ENCODE peak calls at places on chromosome 9, in ten cellular contexts. O is adrenal gland, U is pancreas, S is breast epithelium, W is GM23248, M is heart left ventricle, L is sigmoid colon, I is psoas muscle, B is Caco-2, R is neuronal stem cell. F is an unnamed sample.

GRCh38 chr9:95373069-95373681 is 55.7 kb upstream of the FANCC start:
- DNase-seq in S (no peak), B (no peak), M (no peak), L (no peak), W (no peak), O (no peak), U (no peak), R (no peak), I (no peak), F (no peak)

GRCh38 chr9:20358201-20358600 is 264.1 kb downstream of the MLLT3 start:
- DNase-seq in W (peak; percentile 68), O (no peak), L (no peak), M (no peak), I (no peak), U (no peak), S (no peak), B (no peak), R (no peak), F (no peak)

GRCh38 chr9:84993105-84993504 is 323.6 kb downstream of the NTRK2 start:
- DNase-seq in M (no peak), O (no peak), L (no peak), S (no peak), U (no peak), B (no peak), W (no peak), I (no peak), R (no peak), F (no peak)

GRCh38 chr9:107337676-107338590 is 54.9 kb downstream of the RAD23B start:
- DNase-seq in W (peak; percentile 67), L (no peak), S (no peak), O (peak; percentile 50), M (no peak), B (no peak), I (no peak), R (no peak), U (no peak), F (no peak)

GRCh38 chr9:106287108-106287631 is 575.8 kb upstream of the ZNF462 start:
- DNase-seq in R (no peak), M (no peak), W (no peak), I (no peak), B (peak; percentile 5), U (no peak), S (no peak), O (peak; percentile 74), L (no peak), F (no peak)

GRCh38 chr9:35774907-35775635 is 16.3 kb upstream of the NPR2 start:
- DNase-seq in R (no peak), I (peak; percentile 27), L (peak; percentile 72), M (peak; percentile 27), U (no peak), W (no peak), O (peak; percentile 43), B (no peak), S (no peak), F (no peak)

GRCh38 chr9:81680006-81680405 is 9.3 kb downstream of the TLE1 start:
- DNase-seq in U (no peak), B (no peak), I (no peak), O (no peak), W (no peak), L (no peak), S (no peak), M (no peak), R (no peak), F (no peak)

GRCh38 chr9:83483223-83483622 is 55.0 kb downstream of the FRMD3 start:
- DNase-seq in U (no peak), R (no peak), B (no peak), O (no peak), M (no peak), W (no peak), I (no peak), S (no peak), L (no peak), F (no peak)

GRCh38 chr9:13116292-13116691 is 163.2 kb downstream of the MPDZ start:
- DNase-seq in S (no peak), L (no peak), W (no peak), R (no peak), B (no peak), I (no peak), O (no peak), U (no peak), M (no peak), F (no peak)

GRCh38 chr9:7907636-7908195 is 108.1 kb upstream of the DMAC1 start:
- DNase-seq in U (no peak), W (no peak), S (no peak), R (no peak), O (no peak), M (no peak), B (no peak), L (no peak), I (no peak), F (no peak)

GRCh38 chr9:109074236-109074889 is 45.4 kb downstream of the TMEM245 start:
- DNase-seq in S (no peak), O (no peak), I (no peak), U (no peak), R (no peak), L (no peak), B (no peak), M (no peak), W (no peak), F (no peak)

GRCh38 chr9:124260769-124261603 is 3.2 kb downstream of the NEK6 start:
- DNase-seq in L (no peak), M (no peak), U (peak; percentile 43), B (no peak), W (peak; percentile 90), R (no peak), S (no peak), O (peak; percentile 39), I (no peak), F (no peak)

GRCh38 chr9:17905356-17906203 is 326.7 kb downstream of the SH3GL2 start:
- DNase-seq in W (no peak), B (no peak), R (no peak), O (no peak), S (no peak), M (no peak), I (no peak), U (peak; percentile 29), L (no peak), F (no peak)

GRCh38 chr9:19408316-19408692 is 505 bp upstream of the ACER2 start:
- DNase-seq in M (peak; percentile 79), U (peak; percentile 83), B (no peak), R (no peak), L (peak; percentile 80), O (peak; percentile 67), W (no peak), I (peak; percentile 56), S (peak; percentile 58), F (no peak)

DNA sequence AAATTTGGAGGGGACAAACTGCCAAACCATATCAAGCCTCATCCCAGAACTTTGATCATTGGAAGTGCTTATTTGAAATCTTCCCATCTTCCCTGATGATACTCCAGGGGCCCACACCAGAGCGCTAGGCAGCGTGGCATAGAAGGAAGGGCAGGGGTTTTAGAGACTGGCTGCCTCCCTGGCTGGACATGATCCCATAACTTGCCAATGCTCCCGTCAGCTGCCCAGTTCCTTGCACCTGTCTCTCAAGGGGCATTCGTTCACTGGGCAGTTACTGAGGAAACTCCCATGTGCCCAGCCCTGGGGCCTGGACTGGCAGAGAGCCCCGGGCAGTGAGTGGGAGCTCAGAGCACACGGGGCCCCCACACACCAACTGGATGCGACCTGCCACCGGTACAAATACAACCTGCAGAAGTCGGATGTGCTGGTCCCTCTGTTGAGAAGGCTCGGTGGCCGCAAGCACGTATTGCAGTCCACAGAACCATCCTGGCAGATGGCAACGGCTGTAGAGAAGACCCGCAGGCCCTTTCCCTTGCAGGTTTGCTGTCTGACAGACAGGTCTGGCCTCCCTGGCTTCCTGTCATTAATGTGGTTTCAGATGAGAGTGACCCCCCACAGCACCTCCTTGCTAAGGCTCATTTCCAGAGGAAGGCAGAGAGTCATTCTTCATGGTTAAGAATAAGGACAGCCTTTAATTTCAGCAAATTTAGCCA is 122.4 kb downstream of the MVB12B start:
- DNase-seq in W (no peak), B (no peak), U (no peak), R (no peak), O (no peak), S (no peak), I (no peak), M (no peak), L (no peak), F (no peak)
- H3K4me1 ChIP-seq in W (no peaks in the 10 kb centered on the region), B (no peaks in the 10 kb centered on the region), U (no peaks in the 10 kb centered on the region), R (peaks cover 17% of the 10 kb centered on the region), O (no peaks in the 10 kb centered on the region), S (no peaks in the 10 kb centered on the region), I (no peaks in the 10 kb centered on the region), M (no peaks in the 10 kb centered on the region), L (no peaks in the 10 kb centered on the region), F (no peaks in the 10 kb centered on the region)

DNA sequence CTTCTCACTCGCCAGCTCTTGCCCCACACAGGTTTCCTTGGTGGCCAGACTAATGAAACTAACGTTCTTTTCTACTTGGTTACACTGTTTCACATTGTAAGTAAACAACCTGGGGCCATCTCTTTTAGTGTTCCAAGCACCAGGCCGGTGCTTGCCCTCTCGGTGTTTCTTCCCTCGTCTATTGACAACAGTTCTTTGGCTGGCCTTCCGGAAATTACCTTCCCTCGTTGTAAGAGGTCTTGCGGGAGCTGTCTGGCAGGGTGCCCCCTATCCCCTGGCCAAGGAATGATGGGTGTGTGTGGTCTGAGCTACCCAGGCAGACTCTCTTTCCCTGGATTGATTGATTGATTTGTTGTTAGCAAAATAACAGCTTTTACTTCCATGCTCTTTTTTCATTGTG is 918 bp upstream of the MYMK start:
- DNase-seq in O (no peak), W (no peak), L (no peak), M (no peak), U (peak; percentile 16), B (no peak), I (no peak), R (no peak), S (no peak), F (no peak)
- H3K27me3 ChIP-seq in O (no peaks in the 10 kb centered on the region), W (peaks cover 56% of the 10 kb centered on the region), L (no peaks in the 10 kb centered on the region), M (peaks cover 10% of the 10 kb centered on the region), U (no peaks in the 10 kb centered on the region), B (no peaks in the 10 kb centered on the region), I (peaks cover 17% of the 10 kb centered on the region), R (peaks cover 2% of the 10 kb centered on the region), S (peaks cover 42% of the 10 kb centered on the region), F (no peaks in the 10 kb centered on the region)

DNA sequence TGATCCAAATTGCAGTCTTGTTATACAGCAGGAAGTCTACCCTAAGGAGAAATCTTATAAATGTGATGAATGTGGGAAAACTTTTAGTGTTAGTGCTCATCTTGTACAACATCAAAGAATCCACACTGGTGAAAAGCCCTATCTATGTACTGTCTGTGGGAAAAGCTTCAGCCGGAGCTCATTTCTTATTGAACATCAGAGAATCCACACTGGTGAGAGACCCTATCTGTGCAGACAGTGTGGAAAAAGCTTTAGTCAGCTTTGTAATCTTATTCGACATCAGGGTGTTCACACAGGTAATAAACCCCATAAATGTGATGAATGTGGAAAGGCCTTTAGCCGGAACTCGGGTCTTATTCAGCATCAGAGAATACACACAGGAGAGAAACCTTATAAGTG is 10.4 kb downstream of the ZNF189 start:
- DNase-seq in W (peak; percentile 30), O (no peak), U (no peak), L (no peak), I (no peak), M (no peak), R (no peak), S (no peak), B (no peak), F (no peak)
- H3K9me3 ChIP-seq in W (peaks cover 20% of the 10 kb centered on the region), O (no peaks in the 10 kb centered on the region), U (no peaks in the 10 kb centered on the region), L (peaks cover 56% of the 10 kb centered on the region), I (peaks cover 99% of the 10 kb centered on the region), M (peaks cover 12% of the 10 kb centered on the region), R (peaks cover 29% of the 10 kb centered on the region), S (peaks cover 77% of the 10 kb centered on the region), B (peaks cover 66% of the 10 kb centered on the region), F (peaks cover 55% of the 10 kb centered on the region)

DNA sequence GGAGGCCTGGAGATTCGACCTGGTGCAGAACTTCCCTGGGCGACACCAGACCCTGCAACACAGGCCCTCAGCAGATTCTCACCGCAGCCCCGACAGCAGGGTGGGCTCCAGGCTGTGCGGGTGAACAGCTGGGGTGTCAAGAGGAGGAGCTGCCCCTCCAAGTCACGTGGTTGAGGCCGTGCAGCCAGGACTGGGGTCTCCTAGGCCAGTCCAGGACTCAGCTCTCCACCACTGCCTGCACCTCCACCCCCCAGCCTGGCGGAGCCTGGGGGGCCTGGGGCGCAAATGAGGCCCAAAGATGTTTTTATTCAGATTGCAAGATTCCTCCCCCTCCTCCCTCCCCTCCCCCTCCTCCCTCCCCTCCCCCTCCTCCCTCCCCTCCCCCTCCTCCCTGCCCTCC is 9.2 kb upstream of the AGPAT2 start:
- DNase-seq in S (no peak), U (peak; percentile 79), B (no peak), L (no peak), R (no peak), I (no peak), M (no peak), W (no peak), O (no peak), F (no peak)
- H3K4me1 ChIP-seq in S (no peaks in the 10 kb centered on the region), U (peaks cover 50% of the 10 kb centered on the region), B (peaks cover 72% of the 10 kb centered on the region), L (no peaks in the 10 kb centered on the region), R (peaks cover 13% of the 10 kb centered on the region), I (peaks cover 10% of the 10 kb centered on the region), M (peaks cover 18% of the 10 kb centered on the region), W (no peaks in the 10 kb centered on the region), O (peaks cover 3% of the 10 kb centered on the region), F (peaks cover 14% of the 10 kb centered on the region)

F was measured in CD8-positive, alpha-beta memory T cell.